ENCODE peak calls at places on chromosomes 1 and 21, in four cellular contexts. H, X, A and K are unnamed samples.
A peak's percentile ranks its signal among the peaks of the same experiment; 100 is the strongest.

GRCh38 chr1:221741971-221742554 is at the start of gene DUSP10:
- DNase-seq in H (peak; percentile 99), X (peak; percentile 87), A (peak; percentile 98), K (peak; percentile 99)

GRCh38 chr1:198544265-198544664 is 3.8 kb upstream of the ATP6V1G3 start:
- DNase-seq in H (no peak), X (no peak), A (no peak), K (no peak)

GRCh38 chr1:63663873-63664272 is 70.7 kb downstream of the PGM1 start:
- DNase-seq in H (no peak), X (no peak), A (no peak), K (no peak)

GRCh38 chr1:62572476-62572875 is 24.8 kb upstream of the ANGPTL3 start:
- DNase-seq in H (no peak), X (no peak), A (no peak), K (no peak)

GRCh38 chr1:78210167-78210566 is 164.4 kb downstream of the GIPC2 start:
- DNase-seq in H (no peak), X (no peak), A (no peak), K (no peak)

GRCh38 chr21:43640437-43640836 is 18.9 kb downstream of the HSF2BP start:
- DNase-seq in H (no peak), X (no peak), A (no peak), K (no peak)

GRCh38 chr1:63818567-63819340 is 44.9 kb downstream of the ROR1 start:
- DNase-seq in H (no peak), X (no peak), A (no peak), K (no peak)

GRCh38 chr21:14982336-14982735 is 82.5 kb downstream of the NRIP1 start:
- DNase-seq in H (no peak), X (no peak), A (no peak), K (no peak)

GRCh38 chr1:22845536-22845935 is 127.1 kb downstream of the LACTBL1 start:
- DNase-seq in H (no peak), X (no peak), A (peak; percentile 6), K (no peak)

GRCh38 chr1:18380288-18380687 is 100.4 kb upstream of the KLHDC7A start:
- DNase-seq in H (no peak), X (no peak), A (no peak), K (no peak)

GRCh38 chr1:110136911-110137310 is 13.4 kb upstream of the SLC6A17 start:
- DNase-seq in H (no peak), X (no peak), A (no peak), K (no peak)

GRCh38 chr1:72623299-72623708 is 341.0 kb upstream of the NEGR1 start:
- DNase-seq in H (no peak), X (no peak), A (no peak), K (no peak)

GRCh38 chr1:107430540-107431228 is 289.8 kb downstream of the NTNG1 start:
- DNase-seq in H (no peak), X (no peak), A (no peak), K (no peak)

GRCh38 chr1:37055631-37056030 is 21.3 kb upstream of the GRIK3 start:
- DNase-seq in H (no peak), X (no peak), A (no peak), K (no peak)

GRCh38 chr1:58928514-58928913 is 144.7 kb upstream of the JUN start:
- DNase-seq in H (no peak), X (no peak), A (no peak), K (no peak)

GRCh38 chr1:29677028-29678024 is 441.0 kb downstream of the PTPRU start:
- DNase-seq in H (no peak), X (no peak), A (no peak), K (no peak)

GRCh38 chr1:109354940-109355339 is 42.8 kb downstream of the SORT1 start:
- DNase-seq in H (no peak), X (no peak), A (no peak), K (no peak)

GRCh38 chr1:156337052-156337887 is 822 bp downstream of the CCT3 start:
- DNase-seq in H (no peak), X (no peak), A (peak; percentile 71), K (no peak)

GRCh38 chr1:232600430-232601258 is 29.3 kb downstream of the SIPA1L2 start:
- DNase-seq in H (no peak), X (no peak), A (no peak), K (no peak)

GRCh38 chr1:149849947-149850360 is 49.4 kb upstream of the BOLA1 start:
- DNase-seq in H (no peak), X (no peak), A (no peak), K (no peak)
- H3K27ac ChIP-seq in H (peak overlapping the region; percentile 81), X (peak overlapping the region; percentile 83), A (peak overlapping the region; percentile 96), K (no peak overlapping the region)

GRCh38 chr1:38817267-38817957 is 42.2 kb downstream of the RRAGC start:
- DNase-seq in H (no peak), X (no peak), A (no peak), K (no peak)
- H3K4me3 ChIP-seq in H (no peak overlapping the region), X (no peak overlapping the region), A (peak overlapping the region; percentile 63), K (no peak overlapping the region)

GRCh38 chr21:46625759-46626158 is 9.7 kb upstream of the PRMT2 start:
- DNase-seq in H (no peak), X (no peak), A (no peak), K (no peak)

GRCh38 chr21:46628868-46629267 is 6.6 kb upstream of the PRMT2 start:
- DNase-seq in H (no peak), X (no peak), A (no peak), K (no peak)

GRCh38 chr21:46624050-46624449 is 11.4 kb upstream of the PRMT2 start:
- DNase-seq in H (no peak), X (no peak), A (no peak), K (no peak)

GRCh38 chr21:46627726-46628125 is 7.7 kb upstream of the PRMT2 start:
- DNase-seq in H (no peak), X (no peak), A (no peak), K (no peak)

DNA sequence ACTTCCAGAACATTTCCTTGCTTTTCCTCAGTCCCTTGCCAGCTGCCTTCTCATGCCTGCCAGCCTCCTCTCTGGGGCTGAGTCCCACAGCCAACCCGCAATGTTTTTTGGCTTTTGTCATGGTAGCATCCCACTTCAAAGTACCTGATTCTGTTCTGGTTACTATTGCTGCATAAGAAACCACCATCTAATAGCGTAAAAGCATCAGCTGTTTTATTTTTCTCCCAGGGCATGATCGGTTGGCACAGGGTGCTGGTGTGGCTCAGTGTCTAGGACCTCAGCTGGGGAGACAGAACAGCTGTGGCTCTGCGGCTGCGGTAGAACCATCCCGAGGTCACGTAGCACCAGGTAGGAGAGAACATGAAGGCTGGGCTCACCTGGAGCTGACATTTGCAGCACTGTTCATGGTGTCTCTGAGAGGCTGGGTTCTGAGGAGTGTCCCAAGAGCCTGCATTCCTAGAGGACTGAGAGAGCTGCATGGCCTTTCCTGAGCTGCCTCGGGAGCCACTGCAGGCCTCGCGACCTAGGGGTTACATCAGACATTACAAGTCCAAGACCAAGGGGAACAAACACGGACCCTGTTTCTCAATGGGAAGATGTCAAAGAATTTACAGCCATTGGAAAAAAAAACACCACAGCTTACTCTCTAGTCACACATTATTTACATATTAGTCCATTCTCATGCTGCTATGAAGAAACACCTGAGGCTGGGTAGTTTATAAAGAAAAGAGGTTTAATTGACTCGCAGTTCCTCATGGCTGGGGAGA is 8.8 kb upstream of the PRMT2 start:
- DNase-seq in H (no peak), X (no peak), A (no peak), K (peak; percentile 27)
- H3K27ac ChIP-seq in H (no peak overlapping the region), X (no peak overlapping the region), A (peak overlapping the region; percentile 19), K (no peak overlapping the region)

GRCh38 chr21:45920824-45921600 is 60.6 kb upstream of the COL6A1 start:
- DNase-seq in H (no peak), X (no peak), A (no peak), K (peak; percentile 12)
- H3K4me3 ChIP-seq in H (no peak overlapping the region), X (no peak overlapping the region), A (no peak overlapping the region), K (no peak overlapping the region)

GRCh38 chr1:9903801-9904527 is 6.1 kb downstream of the CTNNBIP1 start:
- DNase-seq in H (no peak), X (no peak), A (no peak), K (no peak)
- H3K27ac ChIP-seq in H (no peak overlapping the region), X (no peak overlapping the region), A (no peak overlapping the region), K (no peak overlapping the region)

GRCh38 chr1:32447469-32448185 is 17.2 kb upstream of the ZBTB8B start:
- DNase-seq in H (peak; percentile 24), X (no peak), A (no peak), K (no peak)
- H3K4me3 ChIP-seq in H (peak overlapping the region; percentile 17), X (peak overlapping the region; percentile 13), A (no peak overlapping the region), K (no peak overlapping the region)

DNA sequence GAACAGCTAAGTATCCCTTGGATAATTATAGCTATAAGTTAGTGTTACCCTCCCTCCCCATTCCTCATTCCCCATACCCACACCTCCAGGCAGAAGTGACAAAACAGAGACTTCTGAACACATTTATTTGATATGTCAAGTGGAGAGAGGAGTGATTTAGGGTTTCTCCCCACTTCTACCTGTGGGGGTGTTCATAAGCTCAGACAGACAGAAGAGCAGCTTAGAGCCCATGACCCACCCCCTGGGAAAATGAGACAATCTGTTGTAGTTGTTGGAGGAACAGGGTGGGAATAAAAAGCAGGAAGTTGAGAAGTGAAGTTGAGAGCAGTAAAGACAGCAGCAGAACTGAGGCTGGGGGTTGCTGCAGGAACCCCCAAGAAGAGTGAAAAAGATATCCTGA is 1.5 kb upstream of the LIX1L start:
- DNase-seq in H (no peak), X (no peak), A (no peak), K (no peak)
- H3K27ac ChIP-seq in H (peak overlapping the region; percentile 93), X (no peak overlapping the region), A (peak overlapping the region; percentile 92), K (no peak overlapping the region)